ENCODE peak calls at places on chromosomes 4 and X, in nine cellular contexts. F is stimulated activated CD4-positive, alpha-beta T cell treated with anti-CD3 and anti-CD28 coated beads, Interleukin-1b, Interleukin-23, amount 100 ng/mL, for 24 hours; S is GM20000; T is neuronal stem cell; I is cardiac muscle cell; J is CD4-positive, alpha-beta T cell; Z is RPMI8226; L is foreskin fibroblast; C is iPS DF 19.7. W is an unnamed sample.

GRCh38 chrX:47573334-47574095 is 8.7 kb upstream of the TIMP1 start:
- DNase-seq in F (no peak), S (no peak), T (peak), I (peak), J (no peak), Z (no peak), L (no peak), C (no peak), W (peak)

GRCh38 chr4:73901031-73901430 is 31.8 kb downstream of the CXCL1 start:
- DNase-seq in F (no peak), S (no peak), T (no peak), I (peak), J (no peak), Z (no peak), L (peak), C (no peak), W (no peak)

GRCh38 chr4:48275247-48275646 is 5.6 kb upstream of the TEC start:
- DNase-seq in F (no peak), S (peak), T (no peak), I (peak), J (no peak), Z (no peak), L (no peak), C (no peak), W (no peak)

GRCh38 chr4:54228064-54228527 is 997 bp upstream of the PDGFRA start:
- DNase-seq in F (no peak), S (peak), T (peak), I (peak), J (no peak), Z (peak), L (peak), C (no peak), W (peak)

GRCh38 chrX:340641-341423 is 22.2 kb upstream of the GTPBP6 start:
- DNase-seq in F (no peak), S (no peak), T (no peak), I (no peak), J (no peak), Z (no peak), L (no peak), C (no peak), W (no peak)

GRCh38 chrX:132482632-132483031 is 6.2 kb downstream of the MBNL3 start:
- DNase-seq in F (no peak), S (no peak), T (no peak), I (no peak), J (no peak), Z (no peak), L (no peak), C (no peak), W (no peak)

GRCh38 chr4:10659251-10659650 is 25.3 kb downstream of the CLNK start:
- DNase-seq in F (no peak), S (no peak), T (no peak), I (no peak), J (no peak), Z (no peak), L (no peak), C (no peak), W (no peak)

GRCh38 chrX:15143050-15143824 is 126.6 kb downstream of the ASB9 start:
- DNase-seq in F (peak), S (peak), T (peak), I (peak), J (peak), Z (peak), L (peak), C (no peak), W (peak)

GRCh38 chr4:125714845-125715244 is 400.1 kb downstream of the FAT4 start:
- DNase-seq in F (no peak), S (no peak), T (no peak), I (no peak), J (no peak), Z (no peak), L (no peak), C (peak), W (no peak)

W was measured in retina.